ENCODE peak calls at places on chromosomes 6 and 20, in six cellular contexts. M, R, J, Z, Q and T are unnamed samples.

GRCh38 chr6:127096167-127096566 is 22.3 kb upstream of the RSPO3 start:
- DNase-seq in M (no peak), R (no peak), J (no peak), Z (no peak), Q (no peak), T (no peak)

GRCh38 chr20:43463133-43463863 is 5.6 kb downstream of the SRSF6 start:
- DNase-seq in M (no peak), R (no peak), J (no peak), Z (no peak), Q (no peak), T (no peak)

GRCh38 chr20:61114776-61115175 is 137.3 kb upstream of the CDH4 start:
- DNase-seq in M (no peak), R (no peak), J (no peak), Z (no peak), Q (peak; percentile 31), T (no peak)

GRCh38 chr6:96809119-96809518 is 28.2 kb downstream of the GPR63 start:
- DNase-seq in M (peak; percentile 59), R (no peak), J (no peak), Z (peak; percentile 6), Q (no peak), T (no peak)

GRCh38 chr6:126811307-126811706 is 307.2 kb upstream of the RSPO3 start:
- DNase-seq in M (peak; percentile 40), R (no peak), J (no peak), Z (peak; percentile 65), Q (no peak), T (no peak)

GRCh38 chr20:4894409-4894808 is 106.9 kb downstream of the SLC23A2 start:
- DNase-seq in M (no peak), R (no peak), J (no peak), Z (no peak), Q (no peak), T (no peak)

GRCh38 chr6:79250107-79250514 is 15.6 kb upstream of the HMGN3 start:
- DNase-seq in M (no peak), R (no peak), J (no peak), Z (no peak), Q (no peak), T (no peak)

GRCh38 chr6:113539202-113539601 is 317.9 kb upstream of the MARCKS start:
- DNase-seq in M (no peak), R (no peak), J (no peak), Z (no peak), Q (no peak), T (no peak)

GRCh38 chr20:10447028-10447427 is 11.9 kb downstream of the SLX4IP start:
- DNase-seq in M (peak; percentile 77), R (peak; percentile 59), J (peak; percentile 34), Z (peak; percentile 89), Q (no peak), T (peak; percentile 40)

GRCh38 chr20:52905235-52905634 is 66.9 kb upstream of the TSHZ2 start:
- DNase-seq in M (no peak), R (no peak), J (no peak), Z (no peak), Q (no peak), T (no peak)

GRCh38 chr6:81787313-81788068 is 35.0 kb upstream of the TENT5A start:
- DNase-seq in M (peak; percentile 64), R (no peak), J (no peak), Z (peak; percentile 66), Q (no peak), T (no peak)

GRCh38 chr6:19771753-19772336 is 65.3 kb upstream of the ID4 start:
- DNase-seq in M (peak; percentile 30), R (no peak), J (no peak), Z (peak; percentile 18), Q (no peak), T (no peak)

GRCh38 chr6:109318328-109318876 is 63.9 kb downstream of the CD164 start:
- DNase-seq in M (no peak), R (peak; percentile 81), J (no peak), Z (no peak), Q (no peak), T (no peak)

GRCh38 chr20:50208085-50208491 is 17.5 kb downstream of the CEBPB start:
- DNase-seq in M (no peak), R (no peak), J (no peak), Z (no peak), Q (no peak), T (no peak)

GRCh38 chr6:123913858-123914257 is 110.2 kb downstream of the NKAIN2 start:
- DNase-seq in M (no peak), R (no peak), J (no peak), Z (peak; percentile 9), Q (no peak), T (no peak)

GRCh38 chr6:151614630-151615029 is 120.8 kb downstream of the CCDC170 start:
- DNase-seq in M (no peak), R (no peak), J (no peak), Z (no peak), Q (no peak), T (no peak)